ENCODE peak calls at places on chromosomes 12 and 14, in six cellular contexts. S is breast epithelium, Z is body of pancreas, X is cardiac fibroblast, Y is A549, E is upper lobe of right lung. G is an unnamed sample.

GRCh38 chr14:106564058-106564643 is 1037.8 kb downstream of the TMEM121 start:
- DNase-seq in S (no peak), E (peak; percentile 75), X (peak; percentile 1), Y (peak; percentile 18), Z (peak; percentile 37), G (no peak)

GRCh38 chr12:32002848-32003493 is 43.8 kb downstream of the RESF1 start:
- DNase-seq in X (peak; percentile 39), Z (no peak), Y (no peak), E (no peak), S (no peak), G (no peak)

GRCh38 chr12:52903855-52904508 is 894 bp downstream of the KRT8 start:
- DNase-seq in S (peak; percentile 74), Y (peak; percentile 56), E (peak; percentile 86), Z (peak; percentile 82), X (peak; percentile 10), G (no peak)

GRCh38 chr14:99724196-99724891 is 40.2 kb downstream of the CYP46A1 start:
- DNase-seq in Y (no peak), Z (no peak), E (peak; percentile 40), X (no peak), S (no peak), G (no peak)

GRCh38 chr14:83798421-83798820 is 1731.5 kb upstream of the FLRT2 start:
- DNase-seq in Z (no peak), Y (no peak), S (no peak), E (no peak), X (no peak), G (no peak)

GRCh38 chr14:63996575-63997220 is 143.9 kb downstream of the SYNE2 start:
- DNase-seq in Z (no peak), E (no peak), X (peak; percentile 72), S (no peak), Y (no peak), G (peak; percentile 57)

GRCh38 chr12:64900540-64900939 is 76.1 kb downstream of the TBC1D30 start:
- DNase-seq in X (peak; percentile 83), Z (no peak), E (no peak), Y (no peak), S (no peak), G (peak; percentile 94)

GRCh38 chr12:13195244-13195643 is 1.3 kb upstream of the EMP1 start:
- DNase-seq in Y (no peak), X (peak; percentile 58), Z (no peak), S (no peak), E (no peak), G (peak; percentile 55)

GRCh38 chr12:82880442-82880901 is 193.8 kb downstream of the TMTC2 start:
- DNase-seq in Z (peak; percentile 62), Y (no peak), E (no peak), S (no peak), X (no peak), G (no peak)

GRCh38 chr14:74913986-74914573 is 9.0 kb downstream of the RPS6KL1 start:
- DNase-seq in Z (peak; percentile 43), Y (peak; percentile 73), E (no peak), S (peak; percentile 67), X (peak; percentile 81), G (peak; percentile 69)

GRCh38 chr12:33828326-33828725 is 194.0 kb upstream of the ALG10 start:
- DNase-seq in S (no peak), E (no peak), X (no peak), Y (no peak), Z (no peak), G (no peak)

GRCh38 chr12:65685514-65685913 is 138.8 kb upstream of the HMGA2 start:
- DNase-seq in S (no peak), Y (no peak), Z (no peak), X (peak; percentile 76), E (no peak), G (peak; percentile 88)

GRCh38 chr14:63777024-63777423 is 49.2 kb upstream of the SGPP1 start:
- DNase-seq in S (no peak), X (peak; percentile 61), Y (no peak), E (no peak), Z (no peak), G (peak; percentile 39)

GRCh38 chr12:87344699-87345098 is 684.5 kb downstream of the C12orf50 start:
- DNase-seq in Y (no peak), E (no peak), Z (no peak), S (no peak), X (peak; percentile 9), G (no peak)

GRCh38 chr12:107436376-107436775 is 249.2 kb upstream of the PWP1 start:
- DNase-seq in S (no peak), X (peak; percentile 74), E (no peak), Z (no peak), Y (peak; percentile 15), G (peak; percentile 16)

GRCh38 chr12:131535779-131536178 is 175.1 kb upstream of the SFSWAP start:
- DNase-seq in Z (no peak), Y (no peak), X (no peak), E (no peak), S (no peak), G (no peak)

GRCh38 chr12:100858658-100859057 is 64.1 kb downstream of the ANO4 start:
- DNase-seq in E (no peak), Z (no peak), Y (no peak), S (no peak), X (peak; percentile 23), G (peak; percentile 36)

GRCh38 chr12:3034067-3034750 is 43.0 kb upstream of the TSPAN9 start:
- DNase-seq in S (peak; percentile 61), Z (peak; percentile 79), Y (peak; percentile 82), X (peak; percentile 77), E (peak; percentile 74), G (peak; percentile 82)

GRCh38 chr12:53949631-53950440 is 4.9 kb upstream of the HOXC12 start:
- DNase-seq in X (no peak), Z (no peak), Y (no peak), S (no peak), E (no peak), G (no peak)

GRCh38 chr12:5402009-5402408 is 29.9 kb upstream of the NTF3 start:
- DNase-seq in Y (no peak), X (no peak), E (no peak), S (no peak), Z (no peak), G (no peak)

GRCh38 chr14:57988445-57988844 is 122.6 kb upstream of the SLC35F4 start:
- DNase-seq in Z (no peak), E (no peak), S (no peak), Y (no peak), X (no peak), G (no peak)

GRCh38 chr12:131116437-131117117 is 162.9 kb downstream of the ADGRD1 start:
- DNase-seq in Y (peak; percentile 45), X (peak; percentile 12), E (no peak), S (no peak), Z (no peak), G (peak; percentile 70)

GRCh38 chr14:104724981-104725771 is 1.1 kb downstream of the ADSS1 start:
- DNase-seq in Z (no peak), X (peak; percentile 47), Y (peak; percentile 59), S (no peak), E (no peak), G (peak; percentile 53)

GRCh38 chr14:61346221-61346620 is 24.8 kb downstream of the PRKCH start:
- DNase-seq in Y (no peak), X (no peak), E (no peak), Z (no peak), S (no peak), G (no peak)

GRCh38 chr12:111953455-111953854 is 59.5 kb downstream of the TMEM116 start:
- DNase-seq in Z (no peak), S (no peak), Y (no peak), E (no peak), X (peak; percentile 52), G (peak; percentile 29)

GRCh38 chr12:538731-539539 is 79.2 kb downstream of the B4GALNT3 start:
- DNase-seq in X (peak; percentile 61), S (no peak), Y (no peak), Z (peak; percentile 61), E (peak; percentile 83), G (peak; percentile 23)

GRCh38 chr14:94048676-94049624 is 22.8 kb downstream of the OTUB2 start:
- DNase-seq in S (no peak), E (no peak), Y (no peak), Z (peak; percentile 12), X (no peak), G (no peak)

GRCh38 chr12:131603106-131604033 is 107.5 kb upstream of the SFSWAP start:
- DNase-seq in S (no peak), X (no peak), Z (no peak), Y (no peak), E (no peak), G (no peak)

GRCh38 chr12:21852251-21852650 is 77.7 kb upstream of the KCNJ8 start:
- DNase-seq in Y (no peak), S (no peak), Z (no peak), X (peak; percentile 89), E (no peak), G (peak; percentile 37)

GRCh38 chr14:31208546-31209424 is 1.2 kb upstream of the HECTD1 start:
- DNase-seq in E (no peak), Z (no peak), S (no peak), Y (no peak), X (no peak), G (no peak)
- H3K4me3 ChIP-seq in E (peak overlapping the region; percentile 73), Z (no peak overlapping the region), S (peak overlapping the region; percentile 91), Y (peak overlapping the region; percentile 92), X (peak overlapping the region; percentile 61), G (peak overlapping the region; percentile 86)

DNA sequence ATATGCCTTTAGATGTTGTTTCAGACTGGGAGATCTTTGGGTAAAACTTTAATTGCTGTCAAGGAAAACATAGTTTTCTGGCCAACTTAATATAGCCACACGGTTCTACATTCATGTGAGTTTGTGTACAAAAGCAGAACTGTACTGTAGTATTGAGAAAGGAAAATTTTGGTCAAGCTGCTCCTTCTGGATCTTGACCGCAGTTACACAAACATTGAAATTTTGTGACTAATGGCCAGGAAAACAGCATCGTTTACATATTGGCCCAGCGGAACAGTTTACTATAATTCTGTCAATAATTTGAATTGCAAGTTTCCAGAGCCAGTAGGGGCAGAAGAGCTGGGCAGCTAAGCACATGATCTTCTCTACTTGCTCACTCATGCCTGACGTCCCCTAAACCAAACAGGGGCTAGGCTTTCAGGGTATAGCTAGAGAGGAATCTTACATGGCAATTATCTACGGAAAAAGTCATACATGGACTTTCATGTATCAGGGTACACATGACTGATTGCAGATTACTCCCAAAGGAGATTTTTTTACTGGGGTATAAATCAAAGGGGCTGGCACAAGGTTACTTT is 11.3 kb upstream of the ART4 start:
- DNase-seq in E (no peak), S (no peak), Y (no peak), Z (no peak), X (peak; percentile 62), G (peak; percentile 45)
- TF ChIP-seq CTCF in E (no peak), S (no peak), Y (no peak), Z (no peak), X (no peak), G (no peak)

GRCh38 chr14:91244501-91244901 is at the start of gene GPR68:
- DNase-seq in X (peak; percentile 50), E (no peak), S (no peak), Y (no peak), Z (no peak), G (peak; percentile 75)
- H3K4me3 ChIP-seq in X (no peak within 1 kb of the TSS), E (peak within 1 kb of the TSS; percentile 23), S (peak within 1 kb of the TSS; percentile 7), Y (no peak within 1 kb of the TSS), Z (no peak within 1 kb of the TSS), G (peak within 1 kb of the TSS; percentile 9)

DNA sequence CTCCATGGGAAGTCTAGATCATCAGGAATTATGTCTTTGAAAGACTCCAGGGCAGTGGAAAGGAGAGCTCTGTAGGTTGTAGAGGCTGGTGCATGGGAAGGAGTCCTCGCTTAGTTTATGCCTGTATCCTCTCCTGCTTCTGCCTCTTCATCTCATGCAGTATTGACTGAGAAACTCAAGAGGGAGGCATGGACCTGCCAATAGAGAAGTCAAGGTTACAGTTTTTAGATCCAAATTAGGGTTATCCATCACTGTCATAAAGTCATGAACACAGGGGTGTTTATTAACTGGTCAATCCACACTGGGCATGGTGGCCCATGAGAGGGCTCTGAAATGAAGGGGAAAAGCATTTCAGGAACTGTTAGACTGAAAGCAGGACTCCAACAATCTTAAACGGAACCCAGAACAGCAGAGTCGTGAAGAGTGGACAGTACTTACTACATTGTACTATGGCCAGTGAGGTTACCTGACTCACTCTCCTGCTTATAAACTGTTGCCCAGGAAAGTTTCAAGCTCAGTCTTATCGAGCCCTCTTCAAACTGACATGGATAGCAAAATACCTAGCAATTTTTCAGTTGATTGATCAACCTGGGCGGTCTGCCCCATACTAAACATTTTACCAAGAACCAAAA is 30.1 kb upstream of the DHRS7 start:
- DNase-seq in Y (no peak), X (no peak), Z (no peak), S (no peak), E (no peak), G (no peak)
- TF ChIP-seq CTCF in Y (no peak), X (no peak), Z (peak; percentile 28), S (no peak), E (no peak), G (no peak)

G was measured in foreskin fibroblast.